ENCODE peak calls at places on chromosomes 16 and 17, in four cellular contexts. Z, U, I and M are unnamed samples.

GRCh38 chr17:79633937-79634813 is 23.3 kb upstream of the RBFOX3 start:
- DNase-seq in Z (peak; percentile 37), U (no peak), I (no peak), M (peak; percentile 22)

GRCh38 chr16:79334127-79334526 is 266.4 kb downstream of the MAF start:
- DNase-seq in U (no peak), I (peak; percentile 26), Z (peak; percentile 82), M (peak; percentile 46)

GRCh38 chr16:66614161-66614802 is 9.8 kb downstream of the CMTM3 start:
- DNase-seq in U (peak; percentile 97), Z (no peak), I (no peak), M (no peak)

GRCh38 chr17:80586464-80587228 is 42.0 kb downstream of the RPTOR start:
- DNase-seq in Z (no peak), U (no peak), I (no peak), M (no peak)

GRCh38 chr17:5509482-5509881 is 23.1 kb downstream of the MIS12 start:
- DNase-seq in Z (no peak), I (no peak), U (no peak), M (peak; percentile 12)

GRCh38 chr17:46154151-46154816 is 38.9 kb downstream of the KANSL1 start:
- DNase-seq in I (no peak), U (no peak), Z (no peak), M (no peak)

GRCh38 chr17:44749076-44750020 is 9.4 kb upstream of the ADAM11 start:
- DNase-seq in I (no peak), Z (no peak), U (no peak), M (no peak)

GRCh38 chr16:29805232-29806095 is 865 bp upstream of the MAZ start:
- DNase-seq in I (peak; percentile 99), U (peak; percentile 97), Z (peak; percentile 96), M (peak; percentile 99)

GRCh38 chr16:8936421-8936820 is 27.3 kb downstream of the USP7 start:
- DNase-seq in U (peak; percentile 83), Z (no peak), I (peak; percentile 90), M (peak; percentile 79)

GRCh38 chr17:50807014-50807413 is 28.4 kb upstream of the WFIKKN2 start:
- DNase-seq in Z (no peak), U (no peak), I (no peak), M (no peak)

GRCh38 chr17:39123627-39124026 is 27.8 kb downstream of the PLXDC1 start:
- DNase-seq in U (no peak), Z (no peak), I (no peak), M (no peak)

GRCh38 chr17:44556114-44556853 is 1.0 kb upstream of the FZD2 start:
- DNase-seq in U (no peak), Z (peak; percentile 83), I (peak; percentile 96), M (peak; percentile 94)

GRCh38 chr17:78237403-78238012 is 6.1 kb downstream of the TMEM235 start:
- DNase-seq in U (no peak), I (no peak), Z (no peak), M (no peak)

GRCh38 chr16:17850626-17851265 is 380.0 kb upstream of the XYLT1 start:
- DNase-seq in U (no peak), Z (no peak), I (peak; percentile 63), M (no peak)

GRCh38 chr17:50638851-50639767 is 4.4 kb downstream of the ABCC3 start:
- DNase-seq in I (peak; percentile 93), Z (no peak), U (peak; percentile 73), M (peak; percentile 67)

GRCh38 chr17:19364699-19365498 is 2.4 kb upstream of the B9D1 start:
- DNase-seq in Z (no peak), I (no peak), U (no peak), M (no peak)

GRCh38 chr17:27756467-27757371 is 43.6 kb downstream of the NOS2 start:
- DNase-seq in U (peak; percentile 47), Z (peak; percentile 86), I (peak; percentile 38), M (peak; percentile 72)

GRCh38 chr16:27378871-27379580 is 22.9 kb upstream of the IL21R start:
- DNase-seq in Z (no peak), U (no peak), I (peak; percentile 30), M (no peak)

GRCh38 chr16:75550211-75550662 is 5.8 kb downstream of the TMEM231 start:
- DNase-seq in I (peak; percentile 92), Z (no peak), U (peak; percentile 74), M (peak; percentile 82)

GRCh38 chr17:4840893-4841242 is 7.7 kb downstream of the MINK1 start:
- DNase-seq in Z (no peak), U (no peak), I (no peak), M (no peak)

GRCh38 chr17:80030730-80031410 is 4.8 kb downstream of the TBC1D16 start:
- DNase-seq in Z (no peak), U (no peak), I (no peak), M (no peak)

GRCh38 chr17:40058151-40058784 is 4.1 kb upstream of the MED24 start:
- DNase-seq in Z (no peak), I (no peak), U (no peak), M (no peak)

GRCh38 chr17:31587462-31587861 is 196.0 kb downstream of the RAB11FIP4 start:
- DNase-seq in Z (no peak), U (no peak), I (no peak), M (no peak)

GRCh38 chr17:73976676-73977521 is 226.6 kb upstream of the RPL38 start:
- DNase-seq in Z (no peak), U (no peak), I (peak; percentile 38), M (no peak)

GRCh38 chr17:46162871-46163270 is 30.4 kb downstream of the KANSL1 start:
- DNase-seq in U (no peak), Z (no peak), I (no peak), M (no peak)

GRCh38 chr17:57995076-57995956 is 7.3 kb upstream of the VEZF1 start:
- DNase-seq in I (peak; percentile 91), U (peak; percentile 48), Z (no peak), M (peak; percentile 84)

GRCh38 chr16:65994305-65994704 is 372.2 kb upstream of the CDH5 start:
- DNase-seq in I (no peak), U (no peak), Z (no peak), M (no peak)

GRCh38 chr17:18136357-18136756 is 27.8 kb downstream of the MYO15A start:
- DNase-seq in U (no peak), Z (no peak), I (no peak), M (no peak)

GRCh38 chr16:75345711-75346110 is 87.6 kb downstream of the CFDP1 start:
- DNase-seq in Z (no peak), I (no peak), U (no peak), M (no peak)

GRCh38 chr17:9529033-9529748 is 46.4 kb downstream of the STX8 start:
- DNase-seq in I (peak; percentile 39), U (no peak), Z (no peak), M (no peak)

GRCh38 chr16:24834459-24835335 is 11.1 kb upstream of the SLC5A11 start:
- DNase-seq in Z (peak; percentile 55), I (peak; percentile 54), U (no peak), M (peak; percentile 62)

GRCh38 chr17:81348097-81349055 is 46.9 kb upstream of the BAHCC1 start:
- DNase-seq in I (no peak), Z (no peak), U (no peak), M (peak; percentile 33)

GRCh38 chr17:28727727-28728363 is 743 bp upstream of the NEK8 start:
- DNase-seq in Z (peak; percentile 81), I (peak; percentile 99), U (peak; percentile 90), M (peak; percentile 95)

GRCh38 chr16:16014329-16015224 is 65.2 kb downstream of the ABCC1 start:
- DNase-seq in I (no peak), U (no peak), Z (no peak), M (no peak)

GRCh38 chr17:68019675-68020450 is 15.7 kb upstream of the KPNA2 start:
- DNase-seq in Z (peak; percentile 100), U (peak; percentile 99), I (peak; percentile 96), M (peak; percentile 99)

GRCh38 chr17:50627386-50627781 is 7.3 kb upstream of the ABCC3 start:
- DNase-seq in I (no peak), U (no peak), Z (no peak), M (no peak)

GRCh38 chr17:8700546-8700945 is 44.1 kb downstream of the CCDC42 start:
- DNase-seq in U (no peak), Z (no peak), I (no peak), M (no peak)

GRCh38 chr16:85055503-85056210 is 28.1 kb downstream of the KIAA0513 start:
- DNase-seq in U (peak; percentile 4), I (peak; percentile 38), Z (no peak), M (no peak)
- H2BK5ac ChIP-seq in U (no peak overlapping the region), I (no peak overlapping the region), Z (no peak overlapping the region), M (no peak overlapping the region)

DNA sequence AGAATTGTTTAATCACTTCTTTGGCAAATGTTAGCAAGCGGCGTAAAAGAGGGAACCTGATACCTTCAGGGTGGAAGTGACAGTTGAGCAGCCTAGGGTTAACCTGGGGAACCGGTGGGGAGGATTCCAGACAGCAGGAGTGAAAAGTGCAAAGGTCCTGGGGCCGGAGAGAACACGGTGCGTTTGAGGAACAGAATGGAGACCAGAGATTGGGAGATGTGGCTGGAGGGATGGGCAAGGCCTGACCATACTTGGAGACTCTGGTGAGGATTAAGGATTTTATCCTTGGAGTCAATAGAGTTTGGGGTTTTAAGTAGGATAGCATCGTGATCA is 2.3 kb upstream of the ZNF500 start:
- DNase-seq in Z (no peak), I (no peak), U (no peak), M (no peak)
- H4K8ac ChIP-seq in Z (no peak overlapping the region), I (peak overlapping the region; percentile 28), U (peak overlapping the region; percentile 94), M (no peak overlapping the region)

GRCh38 chr16:28561557-28562187 is 8.0 kb downstream of the SGF29 start:
- DNase-seq in I (peak; percentile 40), U (no peak), Z (no peak), M (no peak)
- H3K79me2 ChIP-seq in I (no peaks in the 10 kb centered on the region), U (no peaks in the 10 kb centered on the region), Z (no peaks in the 10 kb centered on the region), M (no peaks in the 10 kb centered on the region)

GRCh38 chr17:21235921-21236320 is 17.3 kb downstream of the NATD1 start:
- DNase-seq in U (no peak), Z (no peak), I (no peak), M (no peak)
- H2BK5ac ChIP-seq in U (no peak overlapping the region), Z (no peak overlapping the region), I (no peak overlapping the region), M (no peak overlapping the region)